ENCODE peak calls at places on chromosomes 3 and 15, in seven cellular contexts. Q is heart right ventricle, V is DMS153, C is NCI-H1092 treated with DMSO at 0.1 percent for 48 hours, E is GM12891, T is Peyer's patch, U is mesenteric fat pad. I is an unnamed sample.

GRCh38 chr3:73623996-73624362 is 762 bp downstream of the PDZRN3 start:
- DNase-seq in T (no peak), Q (no peak), V (peak; percentile 22), U (no peak), E (no peak), C (peak; percentile 45), I (peak; percentile 15)

GRCh38 chr15:24858737-24859601 is 95.8 kb upstream of the SNRPN start:
- DNase-seq in C (no peak), Q (no peak), V (no peak), T (no peak), E (no peak), U (no peak), I (no peak)

GRCh38 chr3:32219537-32219936 is 18.9 kb upstream of the CMTM8 start:
- DNase-seq in T (no peak), C (no peak), Q (no peak), E (no peak), V (no peak), U (no peak), I (no peak)

GRCh38 chr15:57375827-57376694 is at the start of gene CGNL1:
- DNase-seq in T (no peak), C (peak; percentile 26), E (no peak), Q (peak; percentile 24), V (no peak), U (no peak), I (no peak)

GRCh38 chr15:63502843-63503738 is 1.3 kb upstream of the USP3 start:
- DNase-seq in E (peak; percentile 51), Q (peak; percentile 86), C (no peak), V (no peak), U (peak; percentile 95), T (peak; percentile 90), I (no peak)

GRCh38 chr15:58880320-58880719 is 53.2 kb downstream of the SLTM start:
- DNase-seq in T (no peak), U (no peak), V (no peak), E (no peak), C (no peak), Q (no peak), I (no peak)

GRCh38 chr3:82133070-82133606 is 371.7 kb upstream of the GBE1 start:
- DNase-seq in E (no peak), T (peak; percentile 19), C (peak; percentile 31), Q (peak; percentile 44), V (no peak), U (no peak), I (peak; percentile 1)

GRCh38 chr3:160754371-160754854 is 1.6 kb upstream of the PPM1L start:
- DNase-seq in Q (peak; percentile 28), E (no peak), U (peak; percentile 87), T (peak; percentile 31), C (peak; percentile 67), V (no peak), I (peak; percentile 64)

GRCh38 chr3:24640330-24640877 is 145.8 kb upstream of the THRB start:
- DNase-seq in T (no peak), C (peak; percentile 33), Q (no peak), E (no peak), U (no peak), V (no peak), I (peak; percentile 9)

GRCh38 chr3:136067211-136067610 is 101.7 kb downstream of the PPP2R3A start:
- DNase-seq in T (no peak), Q (no peak), U (no peak), V (no peak), E (no peak), C (no peak), I (no peak)

GRCh38 chr15:27850961-27851636 is 248.0 kb downstream of the OCA2 start:
- DNase-seq in Q (no peak), U (peak; percentile 85), T (no peak), C (no peak), E (no peak), V (no peak), I (no peak)

GRCh38 chr3:172461530-172462138 is 13.4 kb upstream of the GHSR start:
- DNase-seq in C (no peak), E (peak; percentile 30), U (no peak), T (no peak), V (no peak), Q (no peak), I (peak; percentile 29)

GRCh38 chr3:108235290-108235689 is 13.1 kb upstream of the IFT57 start:
- DNase-seq in V (no peak), U (no peak), Q (no peak), E (no peak), C (no peak), T (no peak), I (no peak)

GRCh38 chr15:75024102-75024636 is 779 bp downstream of the PPCDC start:
- DNase-seq in T (no peak), V (no peak), E (no peak), U (no peak), C (peak; percentile 53), Q (no peak), I (no peak)

GRCh38 chr3:178752843-178753242 is 216.6 kb downstream of the KCNMB2 start:
- DNase-seq in U (no peak), C (no peak), Q (no peak), E (no peak), T (no peak), V (no peak), I (no peak)

GRCh38 chr15:101437618-101438481 is 51.7 kb downstream of the PCSK6 start:
- DNase-seq in U (no peak), T (no peak), Q (no peak), E (no peak), V (no peak), C (no peak), I (no peak)

GRCh38 chr3:111471851-111472250 is 70.1 kb upstream of the CD96 start:
- DNase-seq in V (no peak), C (no peak), Q (no peak), E (no peak), T (no peak), U (no peak), I (no peak)

GRCh38 chr3:183779896-183780450 is 45.4 kb downstream of the MAP6D1 start:
- DNase-seq in E (no peak), U (no peak), V (no peak), C (no peak), T (no peak), Q (no peak), I (no peak)

GRCh38 chr3:42220436-42220835 is 45.5 kb downstream of the CCK start:
- DNase-seq in T (no peak), E (no peak), U (no peak), V (no peak), Q (no peak), C (no peak), I (no peak)

GRCh38 chr3:55658297-55659022 is 171.4 kb upstream of the WNT5A start:
- DNase-seq in V (no peak), U (no peak), C (no peak), Q (no peak), E (no peak), T (no peak), I (no peak)

I was measured in NCI-H526 treated with DMSO at 0.1 percent for 48 hours.